ENCODE peak calls at places on chromosomes 6 and 20, in five cellular contexts. One of them, this sample, is unnamed.

GRCh38 chr6:11585426-11586016 is 48.0 kb downstream of the TMEM170B start:
- DNase-seq in esophagus squamous epithelium: no peak
- DNase-seq in Peyer's patch: no peak
- DNase-seq in adrenal gland: no peak
- DNase-seq in testis: no peak
- DNase-seq in this sample: no peak

GRCh38 chr6:17863971-17864754 is 123.3 kb downstream of the KIF13A start:
- DNase-seq in esophagus squamous epithelium: no peak
- DNase-seq in Peyer's patch: no peak
- DNase-seq in adrenal gland: no peak
- DNase-seq in testis: no peak
- DNase-seq in this sample: peak; percentile 24

GRCh38 chr6:16295471-16295870 is 57.1 kb downstream of the GMPR start:
- DNase-seq in esophagus squamous epithelium: no peak
- DNase-seq in Peyer's patch: no peak
- DNase-seq in adrenal gland: no peak
- DNase-seq in testis: no peak
- DNase-seq in this sample: no peak

GRCh38 chr6:132142768-132143167 is 191.6 kb upstream of the CCN2 start:
- DNase-seq in esophagus squamous epithelium: no peak
- DNase-seq in Peyer's patch: no peak
- DNase-seq in adrenal gland: no peak
- DNase-seq in testis: no peak
- DNase-seq in this sample: no peak

GRCh38 chr20:57660510-57661199 is 40.4 kb upstream of the ZBP1 start:
- DNase-seq in esophagus squamous epithelium: no peak
- DNase-seq in Peyer's patch: peak; percentile 28
- DNase-seq in adrenal gland: peak; percentile 48
- DNase-seq in testis: peak; percentile 2
- DNase-seq in this sample: no peak

GRCh38 chr20:22501034-22501433 is 83.3 kb downstream of the FOXA2 start:
- DNase-seq in esophagus squamous epithelium: no peak
- DNase-seq in Peyer's patch: no peak
- DNase-seq in adrenal gland: no peak
- DNase-seq in testis: no peak
- DNase-seq in this sample: no peak

GRCh38 chr6:24357336-24358218 is at the start of gene DCDC2:
- DNase-seq in esophagus squamous epithelium: no peak
- DNase-seq in Peyer's patch: peak; percentile 79
- DNase-seq in adrenal gland: peak; percentile 59
- DNase-seq in testis: peak; percentile 64
- DNase-seq in this sample: peak; percentile 77

GRCh38 chr20:32535316-32535952 is 49.7 kb downstream of the NOL4L start:
- DNase-seq in esophagus squamous epithelium: no peak
- DNase-seq in Peyer's patch: no peak
- DNase-seq in adrenal gland: no peak
- DNase-seq in testis: no peak
- DNase-seq in this sample: no peak

GRCh38 chr6:84227434-84228197 is at the start of gene CEP162:
- DNase-seq in esophagus squamous epithelium: peak; percentile 64
- DNase-seq in Peyer's patch: peak; percentile 97
- DNase-seq in adrenal gland: peak; percentile 97
- DNase-seq in testis: peak; percentile 98
- DNase-seq in this sample: peak; percentile 93

GRCh38 chr6:25137497-25137896 is 141.7 kb upstream of the CARMIL1 start:
- DNase-seq in esophagus squamous epithelium: no peak
- DNase-seq in Peyer's patch: no peak
- DNase-seq in adrenal gland: no peak
- DNase-seq in testis: no peak
- DNase-seq in this sample: no peak

GRCh38 chr20:62006482-62006881 is 59.2 kb downstream of the TAF4 start:
- DNase-seq in esophagus squamous epithelium: no peak
- DNase-seq in Peyer's patch: no peak
- DNase-seq in adrenal gland: no peak
- DNase-seq in testis: no peak
- DNase-seq in this sample: no peak
- H3K36me3 ChIP-seq in esophagus squamous epithelium: peaks cover 19% of the 10 kb centered on the region
- H3K36me3 ChIP-seq in Peyer's patch: peaks cover 84% of the 10 kb centered on the region
- H3K36me3 ChIP-seq in adrenal gland: no peaks in the 10 kb centered on the region
- H3K36me3 ChIP-seq in testis: no peaks in the 10 kb centered on the region
- H3K36me3 ChIP-seq in this sample: peaks cover 8% of the 10 kb centered on the region

DNA sequence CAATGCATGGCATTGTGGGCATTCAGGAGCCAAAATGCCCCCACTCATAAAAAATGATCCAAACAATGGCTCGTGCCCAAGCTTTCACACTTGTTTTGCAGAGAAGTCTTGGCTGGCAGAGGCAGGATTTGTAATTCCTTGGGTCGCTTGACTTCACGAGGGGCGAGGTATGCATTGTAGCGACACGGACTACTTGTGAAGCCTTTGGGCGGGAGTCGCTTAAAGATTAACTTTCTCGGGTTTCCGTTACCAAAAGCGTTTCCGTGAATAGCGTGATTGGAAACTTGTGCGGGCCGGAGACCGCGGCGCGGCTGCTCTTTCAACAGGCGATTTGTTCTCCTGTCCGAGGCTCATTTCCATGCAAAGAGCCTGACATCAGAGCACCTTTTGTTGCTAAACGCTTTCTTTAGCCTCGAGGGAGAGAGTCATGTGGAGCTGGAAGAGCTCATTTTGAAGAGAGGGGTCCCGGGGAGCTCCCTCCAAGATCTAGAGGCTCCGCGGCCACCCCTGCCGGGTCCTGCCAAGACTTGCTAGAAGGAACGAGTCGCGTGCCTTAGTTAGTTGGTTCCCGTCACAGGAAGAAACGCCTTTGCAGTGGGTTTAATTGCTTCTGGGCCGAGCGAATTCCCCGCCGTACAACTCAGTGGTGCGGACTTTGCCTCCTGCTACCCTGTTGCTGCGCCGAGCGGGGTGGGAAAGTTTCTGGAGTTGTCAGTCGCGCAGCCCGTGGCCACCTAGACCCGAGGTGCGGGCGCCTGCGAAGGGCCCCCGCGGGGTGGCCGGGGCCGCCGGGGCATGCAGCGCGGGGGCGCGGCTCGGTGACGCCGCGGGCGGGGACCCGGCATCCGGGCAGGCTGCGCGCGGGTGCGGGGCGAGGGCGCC is at the start of gene SASH1:
- DNase-seq in esophagus squamous epithelium: no peak
- DNase-seq in Peyer's patch: peak; percentile 82
- DNase-seq in adrenal gland: peak; percentile 61
- DNase-seq in testis: peak; percentile 76
- DNase-seq in this sample: peak; percentile 61
- TF ChIP-seq POLR2A in esophagus squamous epithelium: no peak
- TF ChIP-seq POLR2A in Peyer's patch: peak; percentile 21
- TF ChIP-seq POLR2A in adrenal gland: no peak
- TF ChIP-seq POLR2A in testis: no peak
- TF ChIP-seq POLR2A in this sample: no peak

DNA sequence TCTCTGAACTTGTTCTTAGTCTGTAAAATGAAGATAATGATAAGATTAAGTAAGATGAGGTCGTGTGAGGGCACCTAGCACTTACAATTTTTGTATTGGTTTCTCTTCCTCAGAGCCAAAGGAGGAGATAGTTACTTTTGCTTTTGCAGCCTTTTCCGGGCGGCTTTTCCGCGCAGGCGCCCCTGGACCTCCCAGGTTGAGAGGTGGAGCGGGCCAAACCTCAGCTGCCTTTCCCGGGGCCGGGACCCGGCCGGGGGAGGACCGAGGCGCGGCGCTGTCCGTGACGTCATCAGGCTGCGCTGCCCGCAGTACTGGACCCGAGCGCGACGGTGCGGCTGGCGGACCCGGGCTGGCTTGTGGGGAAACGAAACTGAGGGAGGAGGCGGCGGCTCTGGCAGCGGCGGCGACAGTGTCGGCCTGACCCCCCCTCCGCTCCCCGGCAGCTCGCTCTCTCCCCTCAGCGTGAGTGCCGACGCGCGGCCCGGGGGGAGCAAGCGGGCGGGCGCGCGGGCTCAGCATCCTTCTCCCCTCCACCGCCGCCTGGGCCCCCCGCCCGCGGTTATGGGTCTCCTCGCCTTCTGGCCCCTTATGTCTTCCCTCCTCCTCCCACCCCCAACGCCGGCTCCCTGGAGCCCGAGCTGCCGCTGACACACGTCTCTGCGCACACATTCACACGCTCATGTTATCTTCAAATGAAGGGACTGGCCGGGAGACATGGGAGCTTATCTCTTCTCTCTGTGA is at the start of gene CMTR1:
- DNase-seq in esophagus squamous epithelium: peak; percentile 56
- DNase-seq in Peyer's patch: peak; percentile 97
- DNase-seq in adrenal gland: peak; percentile 98
- DNase-seq in testis: peak; percentile 95
- DNase-seq in this sample: peak; percentile 89
- TF ChIP-seq CTCF in esophagus squamous epithelium: no peak
- TF ChIP-seq CTCF in Peyer's patch: no peak
- TF ChIP-seq CTCF in adrenal gland: no peak
- TF ChIP-seq CTCF in testis: no peak
- TF ChIP-seq CTCF in this sample: no peak

GRCh38 chr6:158383057-158383456 is 70.8 kb downstream of the TULP4 start:
- DNase-seq in esophagus squamous epithelium: no peak
- DNase-seq in Peyer's patch: no peak
- DNase-seq in adrenal gland: no peak
- DNase-seq in testis: no peak
- DNase-seq in this sample: no peak
- H3K36me3 ChIP-seq in esophagus squamous epithelium: no peaks in the 10 kb centered on the region
- H3K36me3 ChIP-seq in Peyer's patch: no peaks in the 10 kb centered on the region
- H3K36me3 ChIP-seq in adrenal gland: no peaks in the 10 kb centered on the region
- H3K36me3 ChIP-seq in testis: no peaks in the 10 kb centered on the region
- H3K36me3 ChIP-seq in this sample: no peaks in the 10 kb centered on the region

GRCh38 chr6:154953644-154954043 is 41.5 kb upstream of the TIAM2 start:
- DNase-seq in esophagus squamous epithelium: no peak
- DNase-seq in Peyer's patch: no peak
- DNase-seq in adrenal gland: no peak
- DNase-seq in testis: no peak
- DNase-seq in this sample: no peak
- TF ChIP-seq POLR2A in esophagus squamous epithelium: no peak
- TF ChIP-seq POLR2A in Peyer's patch: no peak
- TF ChIP-seq POLR2A in adrenal gland: no peak
- TF ChIP-seq POLR2A in testis: no peak
- TF ChIP-seq POLR2A in this sample: no peak

DNA sequence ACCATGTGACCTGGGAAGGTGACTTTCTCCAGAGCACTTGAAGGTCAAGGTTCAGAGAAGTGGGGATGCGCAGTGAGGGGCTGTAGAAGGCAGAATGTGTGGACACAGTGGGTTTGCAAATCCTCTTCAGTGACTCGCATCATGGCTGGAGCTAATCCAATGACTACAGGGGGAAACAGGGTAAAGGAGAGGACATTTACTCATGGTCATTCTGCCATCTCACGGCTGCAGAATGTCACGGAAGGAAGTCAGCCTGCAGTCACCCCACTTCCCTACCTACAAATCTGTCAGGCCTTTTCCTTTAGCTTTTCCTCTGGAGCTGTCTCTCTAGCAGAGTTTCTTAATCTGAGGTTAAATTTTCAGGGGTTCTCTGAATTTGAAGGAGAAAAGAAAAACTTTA is 337.6 kb downstream of the CDC5L start:
- DNase-seq in esophagus squamous epithelium: no peak
- DNase-seq in Peyer's patch: no peak
- DNase-seq in adrenal gland: no peak
- DNase-seq in testis: no peak
- DNase-seq in this sample: no peak
- TF ChIP-seq CTCF in esophagus squamous epithelium: no peak
- TF ChIP-seq CTCF in Peyer's patch: no peak
- TF ChIP-seq CTCF in adrenal gland: no peak
- TF ChIP-seq CTCF in testis: no peak
- TF ChIP-seq CTCF in this sample: no peak

DNA sequence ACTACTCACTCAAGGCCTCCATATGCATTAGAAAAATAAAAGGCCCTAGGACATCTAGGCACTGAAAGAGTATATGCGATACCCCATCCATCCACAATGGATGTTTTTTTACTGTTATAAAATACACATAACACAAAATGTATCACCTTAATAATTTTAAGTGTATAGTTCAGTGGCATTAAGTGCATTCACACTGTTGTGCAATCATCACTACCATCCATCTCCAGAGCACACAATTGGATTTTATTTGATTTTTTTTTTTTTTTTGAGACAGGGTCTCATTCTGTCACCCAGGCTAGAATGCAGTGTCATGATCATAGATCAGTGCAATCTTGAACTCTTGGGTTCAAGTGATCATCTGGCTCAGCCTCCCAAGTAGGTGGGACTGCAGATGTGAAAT is 2.8 kb downstream of the MDC1 start:
- DNase-seq in esophagus squamous epithelium: no peak
- DNase-seq in Peyer's patch: no peak
- DNase-seq in adrenal gland: no peak
- DNase-seq in testis: no peak
- DNase-seq in this sample: no peak
- H3K36me3 ChIP-seq in esophagus squamous epithelium: no peaks in the 10 kb centered on the region
- H3K36me3 ChIP-seq in Peyer's patch: peaks cover 40% of the 10 kb centered on the region
- H3K36me3 ChIP-seq in adrenal gland: no peaks in the 10 kb centered on the region
- H3K36me3 ChIP-seq in testis: no peaks in the 10 kb centered on the region
- H3K36me3 ChIP-seq in this sample: peaks cover 4% of the 10 kb centered on the region